ENCODE peak calls at places on chromosomes 13 and 19, in nine cellular contexts. Q is activated naive CD4-positive, alpha-beta T cell; Z is tibial nerve; J is T-helper 2 cell treated with Interferon-gamma antibody and Interleukin-4, amounts not matched to agents 5 μg/mL and 100 μg/mL, for 36 hours; N is stimulated activated CD4-positive, alpha-beta T cell treated with anti-CD3 and anti-CD28 coated beads, Interleukin-2, amount 100 ng/mL, for 24 hours; C is transverse colon; T is caudate nucleus; K is GM04503; W is mucosa of gallbladder. I is an unnamed sample.
A peak's percentile ranks its signal among the peaks of the same experiment; 100 is the strongest.

GRCh38 chr19:36136975-36137686 is 2.7 kb upstream of the CAPNS1 start:
- DNase-seq in Q (no peak), Z (no peak), J (no peak), N (no peak), C (peak; percentile 80), T (no peak), K (peak; percentile 49), W (peak; percentile 88), I (no peak)

GRCh38 chr13:109155301-109155761 is 525.9 kb downstream of the MYO16 start:
- DNase-seq in Q (no peak), Z (no peak), J (no peak), N (no peak), C (no peak), T (no peak), K (no peak), W (no peak), I (no peak)

GRCh38 chr19:48926909-48927308 is 6.6 kb upstream of the DHDH start:
- DNase-seq in Q (no peak), Z (peak; percentile 50), J (peak; percentile 25), N (peak; percentile 40), C (peak; percentile 23), T (peak; percentile 15), K (peak; percentile 91), W (peak; percentile 61), I (peak; percentile 47)

GRCh38 chr13:27425151-27425917 is 915 bp downstream of the GTF3A start:
- DNase-seq in Q (no peak), Z (no peak), J (no peak), N (peak; percentile 12), C (no peak), T (no peak), K (no peak), W (no peak), I (no peak)

GRCh38 chr13:50107205-50107604 is 92.0 kb downstream of the KCNRG start:
- DNase-seq in Q (no peak), Z (no peak), J (no peak), N (no peak), C (no peak), T (no peak), K (no peak), W (no peak), I (no peak)

GRCh38 chr13:100646030-100646673 is 28.4 kb downstream of the TMTC4 start:
- DNase-seq in Q (no peak), Z (no peak), J (no peak), N (no peak), C (no peak), T (peak; percentile 53), K (no peak), W (no peak), I (no peak)

GRCh38 chr19:43705729-43706128 is 10.1 kb upstream of the IRGC start:
- DNase-seq in Q (no peak), Z (no peak), J (no peak), N (no peak), C (no peak), T (no peak), K (no peak), W (no peak), I (no peak)

GRCh38 chr19:48400018-48400742 is 6.7 kb downstream of the GRIN2D start:
- DNase-seq in Q (no peak), Z (peak; percentile 51), J (peak; percentile 22), N (no peak), C (peak; percentile 60), T (no peak), K (no peak), W (peak; percentile 40), I (no peak)

GRCh38 chr19:29841559-29842367 is 30.0 kb downstream of the CCNE1 start:
- DNase-seq in Q (no peak), Z (no peak), J (no peak), N (no peak), C (no peak), T (no peak), K (no peak), W (no peak), I (no peak)

GRCh38 chr13:25001807-25002206 is 94.1 kb upstream of the PABPC3 start:
- DNase-seq in Q (no peak), Z (no peak), J (no peak), N (no peak), C (no peak), T (no peak), K (no peak), W (no peak), I (no peak)

GRCh38 chr19:48737360-48737998 is 2.9 kb downstream of the RASIP1 start:
- DNase-seq in Q (no peak), Z (no peak), J (no peak), N (no peak), C (no peak), T (no peak), K (no peak), W (no peak), I (no peak)

I was measured in mesothelial cell of epicardium.